ENCODE peak calls at places on chromosome 6, in five cellular contexts. Q is psoas muscle, O is brain microvascular endothelial cell, E is A673, Z is RWPE1. T is an unnamed sample.

GRCh38 chr6:106290032-106290431 is 35.5 kb downstream of the ATG5 start:
- DNase-seq in Q (no peak), Z (no peak), E (no peak), O (no peak), T (no peak)

GRCh38 chr6:45587229-45588060 is 209.7 kb upstream of the SUPT3H start:
- DNase-seq in Z (no peak), Q (no peak), O (no peak), E (no peak), T (peak; percentile 92)

GRCh38 chr6:105607624-105608392 is 204.9 kb upstream of the PREP start:
- DNase-seq in O (no peak), E (no peak), Z (no peak), Q (no peak), T (no peak)

GRCh38 chr6:8939615-8940014 is 504.3 kb upstream of the SLC35B3 start:
- DNase-seq in E (no peak), O (no peak), Q (no peak), Z (no peak), T (no peak)

GRCh38 chr6:117958536-117958935 is 51.5 kb downstream of the SLC35F1 start:
- DNase-seq in E (no peak), Z (no peak), O (no peak), Q (no peak), T (no peak)

GRCh38 chr6:14549319-14549770 is 431.8 kb downstream of the CD83 start:
- DNase-seq in Q (no peak), O (no peak), Z (no peak), E (no peak), T (no peak)

GRCh38 chr6:11785953-11786579 is 7.5 kb upstream of the ADTRP start:
- DNase-seq in E (no peak), Q (no peak), Z (no peak), O (no peak), T (no peak)

GRCh38 chr6:52594216-52594615 is 17.4 kb upstream of the TRAM2 start:
- DNase-seq in Z (no peak), O (no peak), E (no peak), Q (no peak), T (no peak)

GRCh38 chr6:109059591-109060021 is 35.0 kb downstream of the SESN1 start:
- DNase-seq in Z (peak; percentile 19), E (no peak), O (peak; percentile 37), Q (no peak), T (peak; percentile 14)

GRCh38 chr6:145238787-145239186 is 496.5 kb downstream of the EPM2A start:
- DNase-seq in Z (no peak), O (no peak), Q (no peak), E (no peak), T (no peak)

GRCh38 chr6:89301586-89302194 is 13.4 kb downstream of the GABRR2 start:
- DNase-seq in Q (no peak), E (no peak), Z (no peak), O (no peak), T (no peak)

GRCh38 chr6:89302195-89302770 is 12.8 kb downstream of the GABRR2 start:
- DNase-seq in Q (no peak), E (no peak), O (no peak), Z (no peak), T (no peak)

GRCh38 chr6:89297695-89298351 is 17.3 kb downstream of the GABRR2 start:
- DNase-seq in O (peak; percentile 97), Z (peak; percentile 92), Q (peak; percentile 73), E (peak; percentile 91), T (peak; percentile 95)

GRCh38 chr6:89298680-89299450 is 16.2 kb downstream of the GABRR2 start:
- DNase-seq in Q (no peak), Z (no peak), E (peak; percentile 56), O (peak; percentile 15), T (no peak)

GRCh38 chr6:89299451-89299850 is 15.6 kb downstream of the GABRR2 start:
- DNase-seq in Q (no peak), E (peak; percentile 55), O (no peak), Z (no peak), T (no peak)
- TF ChIP-seq CTCF in Q (no peak), E (peak; percentile 47), O (peak; percentile 44), Z (no peak), T (peak; percentile 45)

DNA sequence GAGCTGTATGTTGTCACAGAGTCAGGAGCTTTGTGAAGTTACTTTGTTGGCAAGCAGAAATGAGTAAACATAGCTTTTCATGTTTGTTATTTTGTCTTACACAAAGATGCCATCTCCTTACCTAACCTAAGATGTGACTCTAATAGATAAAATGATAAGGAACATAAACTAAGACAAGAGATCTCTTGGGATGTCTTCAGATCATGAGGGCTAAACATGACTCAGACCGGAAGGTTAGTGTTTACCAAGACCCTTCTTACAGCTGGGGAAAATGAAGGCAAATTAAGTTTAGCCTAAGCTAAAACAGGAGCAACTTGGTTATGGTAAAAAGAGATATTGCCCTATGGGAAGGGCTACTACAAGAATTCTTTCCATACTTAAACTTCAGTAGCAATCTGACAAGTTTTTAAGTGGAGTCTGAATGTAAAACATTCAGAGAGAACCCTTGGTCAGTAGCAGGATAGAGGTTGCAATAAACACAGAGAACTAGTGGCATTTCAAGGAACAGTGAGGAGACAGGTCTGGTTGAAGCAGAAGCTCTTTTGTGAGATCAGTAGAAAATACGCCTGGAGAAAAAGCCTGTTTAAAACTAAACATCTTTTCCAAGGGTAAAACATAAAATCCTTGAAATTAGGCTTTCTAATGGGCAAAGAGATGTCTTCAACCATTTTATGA is 29.9 kb downstream of the SGK1 start:
- DNase-seq in Z (no peak), O (peak; percentile 61), E (peak; percentile 27), Q (no peak), T (peak; percentile 29)
- H3K27ac ChIP-seq in Z (no peak overlapping the region), O (peak overlapping the region; percentile 100), E (peak overlapping the region; percentile 57), Q (no peak overlapping the region), T (peak overlapping the region; percentile 96)

GRCh38 chr6:6494677-6495076 is 93.8 kb upstream of the LY86 start:
- DNase-seq in Q (peak; percentile 28), E (peak; percentile 83), Z (peak; percentile 44), O (no peak), T (no peak)
- TF ChIP-seq CTCF in Q (peak; percentile 28), E (peak; percentile 89), Z (peak; percentile 45), O (no peak), T (peak; percentile 52)

GRCh38 chr6:29753309-29753644 is 30.0 kb downstream of the HLA-F start:
- DNase-seq in O (no peak), Z (no peak), Q (no peak), E (no peak), T (no peak)
- H3K27ac ChIP-seq in O (no peak overlapping the region), Z (peak overlapping the region; percentile 93), Q (peak overlapping the region; percentile 79), E (no peak overlapping the region), T (peak overlapping the region; percentile 9)

GRCh38 chr6:22732186-22732970 is 163.0 kb downstream of the HDGFL1 start:
- DNase-seq in Q (no peak), O (peak; percentile 20), E (no peak), Z (no peak), T (no peak)

DNA sequence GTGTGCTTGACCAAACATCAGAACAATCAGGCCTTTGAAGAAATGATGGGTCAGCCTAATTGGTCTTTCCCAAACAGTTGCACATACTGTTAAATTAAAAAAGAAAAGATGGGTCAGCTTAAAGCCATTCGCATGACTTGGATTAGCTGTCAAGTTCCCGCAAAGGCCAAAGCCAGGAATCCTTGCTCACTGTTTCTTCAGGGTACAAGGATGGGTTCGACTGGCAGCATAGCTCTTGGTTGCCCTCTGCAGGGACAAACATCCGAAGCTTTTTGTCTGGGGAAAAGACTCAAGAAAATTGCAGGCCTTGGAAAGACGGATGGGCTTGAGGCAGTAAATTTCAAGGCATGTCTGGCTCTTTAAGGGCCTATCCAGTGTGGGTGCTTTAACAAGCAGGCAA is 168.0 kb downstream of the HDGFL1 start:
- DNase-seq in O (peak; percentile 51), Q (peak; percentile 21), E (peak; percentile 65), Z (no peak), T (peak; percentile 28)
- TF ChIP-seq CTCF in O (peak; percentile 86), Q (peak; percentile 69), E (peak; percentile 61), Z (no peak), T (peak; percentile 52)

DNA sequence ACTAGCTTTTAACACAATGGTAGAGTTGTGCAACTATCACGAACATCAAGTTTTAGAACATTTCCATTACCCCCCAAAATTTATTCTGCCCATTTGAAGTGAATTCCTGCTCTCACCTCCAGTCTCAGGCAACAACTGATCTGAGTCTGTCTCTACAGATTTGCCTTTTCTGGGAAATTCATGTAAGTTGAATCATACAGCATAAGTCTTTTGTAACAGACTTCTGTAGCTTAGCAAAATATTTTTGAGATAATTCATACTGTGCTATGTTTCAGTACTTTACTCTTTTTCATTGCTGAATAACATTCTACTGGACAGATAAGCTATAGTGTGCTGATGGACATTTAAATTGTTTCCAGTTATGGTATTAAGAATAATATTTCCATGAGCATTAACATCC is 447.3 kb upstream of the GJE1 start:
- DNase-seq in Q (no peak), O (no peak), Z (no peak), E (no peak), T (no peak)
- H3K27ac ChIP-seq in Q (no peak overlapping the region), O (no peak overlapping the region), Z (no peak overlapping the region), E (no peak overlapping the region), T (no peak overlapping the region)

GRCh38 chr6:35014341-35014740 is 125.3 kb downstream of the ANKS1A start:
- DNase-seq in E (peak; percentile 68), O (no peak), Q (no peak), Z (no peak), T (no peak)
- TF ChIP-seq CTCF in E (no peak), O (no peak), Q (no peak), Z (no peak), T (no peak)

DNA sequence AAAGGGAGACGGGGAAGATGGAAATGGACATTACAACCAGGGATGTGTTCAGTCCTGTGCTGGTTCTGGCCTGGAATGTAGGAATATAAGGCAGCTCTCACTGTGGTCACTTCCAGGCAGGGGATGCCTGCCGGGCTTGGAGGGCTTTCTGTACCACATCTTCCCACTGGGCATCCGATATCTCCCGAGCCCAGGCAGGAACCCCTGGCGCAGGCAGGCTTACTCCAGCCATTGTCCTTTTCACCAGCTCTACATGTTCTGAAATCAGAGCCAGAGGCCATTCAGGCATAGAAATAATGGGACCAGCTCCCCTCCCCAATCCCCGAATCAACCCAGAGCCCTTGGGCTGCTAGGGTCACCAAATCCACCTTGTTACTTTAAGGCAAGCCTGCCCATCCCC is 1.4 kb downstream of the MEA1 start:
- DNase-seq in Z (no peak), Q (no peak), O (no peak), E (no peak), T (no peak)
- H3K27ac ChIP-seq in Z (peak overlapping the region; percentile 78), Q (peak overlapping the region; percentile 87), O (no peak overlapping the region), E (peak overlapping the region; percentile 79), T (peak overlapping the region; percentile 0)